ENCODE peak calls at places on chromosomes 7 and 10, in ten cellular contexts. One of them, this sample, is unnamed.

GRCh38 chr7:19982841-19983835 is 209.7 kb upstream of the TMEM196 start:
- DNase-seq in left ventricle myocardium inferior: no peak
- DNase-seq in body of pancreas: peak; percentile 16
- DNase-seq in aorta: peak; percentile 45
- DNase-seq in heart right ventricle: no peak
- DNase-seq in endodermal cell: peak; percentile 85
- DNase-seq in gastrocnemius medialis: peak; percentile 13
- DNase-seq in CD8-positive, alpha-beta T cell: no peak
- DNase-seq in CD8-positive, alpha-beta memory T cell: no peak
- DNase-seq in lung: no peak
- DNase-seq in this sample: peak; percentile 51

GRCh38 chr7:134351424-134351823 is 34.7 kb upstream of the SLC35B4 start:
- DNase-seq in left ventricle myocardium inferior: no peak
- DNase-seq in body of pancreas: no peak
- DNase-seq in aorta: no peak
- DNase-seq in heart right ventricle: no peak
- DNase-seq in endodermal cell: no peak
- DNase-seq in gastrocnemius medialis: no peak
- DNase-seq in CD8-positive, alpha-beta T cell: no peak
- DNase-seq in CD8-positive, alpha-beta memory T cell: no peak
- DNase-seq in lung: no peak
- DNase-seq in this sample: no peak

GRCh38 chr7:40799493-40800406 is 664.9 kb downstream of the SUGCT start:
- DNase-seq in left ventricle myocardium inferior: no peak
- DNase-seq in body of pancreas: no peak
- DNase-seq in aorta: no peak
- DNase-seq in heart right ventricle: no peak
- DNase-seq in endodermal cell: no peak
- DNase-seq in gastrocnemius medialis: no peak
- DNase-seq in CD8-positive, alpha-beta T cell: no peak
- DNase-seq in CD8-positive, alpha-beta memory T cell: no peak
- DNase-seq in lung: no peak
- DNase-seq in this sample: no peak

GRCh38 chr10:100372415-100373297 is 25.6 kb downstream of the SCD start:
- DNase-seq in left ventricle myocardium inferior: no peak
- DNase-seq in body of pancreas: no peak
- DNase-seq in aorta: no peak
- DNase-seq in heart right ventricle: no peak
- DNase-seq in endodermal cell: no peak
- DNase-seq in gastrocnemius medialis: no peak
- DNase-seq in CD8-positive, alpha-beta T cell: no peak
- DNase-seq in CD8-positive, alpha-beta memory T cell: no peak
- DNase-seq in lung: no peak
- DNase-seq in this sample: no peak

GRCh38 chr10:97891497-97892167 is 42.0 kb downstream of the GOLGA7B start:
- DNase-seq in left ventricle myocardium inferior: no peak
- DNase-seq in body of pancreas: no peak
- DNase-seq in aorta: no peak
- DNase-seq in heart right ventricle: no peak
- DNase-seq in endodermal cell: no peak
- DNase-seq in gastrocnemius medialis: no peak
- DNase-seq in CD8-positive, alpha-beta T cell: no peak
- DNase-seq in CD8-positive, alpha-beta memory T cell: no peak
- DNase-seq in lung: peak; percentile 85
- DNase-seq in this sample: no peak

GRCh38 chr7:74494076-74494548 is 40.4 kb downstream of the GTF2IRD1 start:
- DNase-seq in left ventricle myocardium inferior: no peak
- DNase-seq in body of pancreas: no peak
- DNase-seq in aorta: no peak
- DNase-seq in heart right ventricle: no peak
- DNase-seq in endodermal cell: no peak
- DNase-seq in gastrocnemius medialis: no peak
- DNase-seq in CD8-positive, alpha-beta T cell: no peak
- DNase-seq in CD8-positive, alpha-beta memory T cell: no peak
- DNase-seq in lung: no peak
- DNase-seq in this sample: no peak

GRCh38 chr10:52221937-52222336 is 92.1 kb upstream of the DKK1 start:
- DNase-seq in left ventricle myocardium inferior: no peak
- DNase-seq in body of pancreas: no peak
- DNase-seq in aorta: no peak
- DNase-seq in heart right ventricle: no peak
- DNase-seq in endodermal cell: no peak
- DNase-seq in gastrocnemius medialis: no peak
- DNase-seq in CD8-positive, alpha-beta T cell: no peak
- DNase-seq in CD8-positive, alpha-beta memory T cell: no peak
- DNase-seq in lung: no peak
- DNase-seq in this sample: no peak

GRCh38 chr7:131357282-131357880 is 29.7 kb downstream of the MKLN1 start:
- DNase-seq in left ventricle myocardium inferior: no peak
- DNase-seq in body of pancreas: no peak
- DNase-seq in aorta: no peak
- DNase-seq in heart right ventricle: no peak
- DNase-seq in endodermal cell: no peak
- DNase-seq in gastrocnemius medialis: no peak
- DNase-seq in CD8-positive, alpha-beta T cell: no peak
- DNase-seq in CD8-positive, alpha-beta memory T cell: no peak
- DNase-seq in lung: no peak
- DNase-seq in this sample: no peak

GRCh38 chr10:131961777-131962450 is 19.8 kb downstream of the BNIP3 start:
- DNase-seq in left ventricle myocardium inferior: no peak
- DNase-seq in body of pancreas: peak; percentile 17
- DNase-seq in aorta: no peak
- DNase-seq in heart right ventricle: no peak
- DNase-seq in endodermal cell: no peak
- DNase-seq in gastrocnemius medialis: no peak
- DNase-seq in CD8-positive, alpha-beta T cell: no peak
- DNase-seq in CD8-positive, alpha-beta memory T cell: no peak
- DNase-seq in lung: no peak
- DNase-seq in this sample: no peak

GRCh38 chr7:106282852-106283251 is 1.9 kb downstream of the NAMPT start:
- DNase-seq in left ventricle myocardium inferior: no peak
- DNase-seq in body of pancreas: no peak
- DNase-seq in aorta: no peak
- DNase-seq in heart right ventricle: no peak
- DNase-seq in endodermal cell: no peak
- DNase-seq in gastrocnemius medialis: no peak
- DNase-seq in CD8-positive, alpha-beta T cell: no peak
- DNase-seq in CD8-positive, alpha-beta memory T cell: no peak
- DNase-seq in lung: no peak
- DNase-seq in this sample: no peak
- H3K4me3 ChIP-seq in left ventricle myocardium inferior: peak overlapping the region; percentile 82
- H3K4me3 ChIP-seq in body of pancreas: no peak overlapping the region
- H3K4me3 ChIP-seq in aorta: no peak overlapping the region
- H3K4me3 ChIP-seq in heart right ventricle: peak overlapping the region; percentile 80
- H3K4me3 ChIP-seq in endodermal cell: peak overlapping the region; percentile 97
- H3K4me3 ChIP-seq in gastrocnemius medialis: peak overlapping the region; percentile 75
- H3K4me3 ChIP-seq in CD8-positive, alpha-beta T cell: no peak overlapping the region
- H3K4me3 ChIP-seq in CD8-positive, alpha-beta memory T cell: no peak overlapping the region
- H3K4me3 ChIP-seq in lung: no peak overlapping the region
- H3K4me3 ChIP-seq in this sample: peak overlapping the region; percentile 68

GRCh38 chr7:37109853-37110252 is 338.8 kb downstream of the ELMO1 start:
- DNase-seq in left ventricle myocardium inferior: no peak
- DNase-seq in body of pancreas: peak; percentile 34
- DNase-seq in aorta: no peak
- DNase-seq in heart right ventricle: no peak
- DNase-seq in endodermal cell: peak; percentile 67
- DNase-seq in gastrocnemius medialis: no peak
- DNase-seq in CD8-positive, alpha-beta T cell: no peak
- DNase-seq in CD8-positive, alpha-beta memory T cell: no peak
- DNase-seq in lung: no peak
- DNase-seq in this sample: no peak
- H3K27ac ChIP-seq in left ventricle myocardium inferior: no peak overlapping the region
- H3K27ac ChIP-seq in body of pancreas: no peak overlapping the region
- H3K27ac ChIP-seq in aorta: no peak overlapping the region
- H3K27ac ChIP-seq in heart right ventricle: no peak overlapping the region
- H3K27ac ChIP-seq in endodermal cell: no peak overlapping the region
- H3K27ac ChIP-seq in gastrocnemius medialis: no peak overlapping the region
- H3K27ac ChIP-seq in CD8-positive, alpha-beta T cell: no peak overlapping the region
- H3K27ac ChIP-seq in CD8-positive, alpha-beta memory T cell: no peak overlapping the region
- H3K27ac ChIP-seq in lung: no peak overlapping the region
- H3K27ac ChIP-seq in this sample: no peak overlapping the region

GRCh38 chr7:150380463-150380862 is 1.3 kb downstream of the ZNF775 start:
- DNase-seq in left ventricle myocardium inferior: no peak
- DNase-seq in body of pancreas: no peak
- DNase-seq in aorta: no peak
- DNase-seq in heart right ventricle: no peak
- DNase-seq in endodermal cell: no peak
- DNase-seq in gastrocnemius medialis: no peak
- DNase-seq in CD8-positive, alpha-beta T cell: no peak
- DNase-seq in CD8-positive, alpha-beta memory T cell: no peak
- DNase-seq in lung: no peak
- DNase-seq in this sample: no peak

GRCh38 chr7:150377116-150377979 is 1.8 kb upstream of the ZNF775 start:
- DNase-seq in left ventricle myocardium inferior: no peak
- DNase-seq in body of pancreas: no peak
- DNase-seq in aorta: no peak
- DNase-seq in heart right ventricle: no peak
- DNase-seq in endodermal cell: no peak
- DNase-seq in gastrocnemius medialis: no peak
- DNase-seq in CD8-positive, alpha-beta T cell: no peak
- DNase-seq in CD8-positive, alpha-beta memory T cell: no peak
- DNase-seq in lung: no peak
- DNase-seq in this sample: peak; percentile 73

GRCh38 chr7:150379590-150380379 is 655 bp downstream of the ZNF775 start:
- DNase-seq in left ventricle myocardium inferior: no peak
- DNase-seq in body of pancreas: no peak
- DNase-seq in aorta: no peak
- DNase-seq in heart right ventricle: no peak
- DNase-seq in endodermal cell: peak; percentile 81
- DNase-seq in gastrocnemius medialis: no peak
- DNase-seq in CD8-positive, alpha-beta T cell: peak; percentile 19
- DNase-seq in CD8-positive, alpha-beta memory T cell: no peak
- DNase-seq in lung: no peak
- DNase-seq in this sample: peak; percentile 66

GRCh38 chr7:150378115-150378852 is 846 bp upstream of the ZNF775 start:
- DNase-seq in left ventricle myocardium inferior: peak; percentile 55
- DNase-seq in body of pancreas: peak; percentile 75
- DNase-seq in aorta: no peak
- DNase-seq in heart right ventricle: no peak
- DNase-seq in endodermal cell: peak; percentile 97
- DNase-seq in gastrocnemius medialis: peak; percentile 69
- DNase-seq in CD8-positive, alpha-beta T cell: peak; percentile 54
- DNase-seq in CD8-positive, alpha-beta memory T cell: peak; percentile 46
- DNase-seq in lung: peak; percentile 54
- DNase-seq in this sample: peak; percentile 85

GRCh38 chr7:150378853-150379589 is at the start of gene ZNF775:
- DNase-seq in left ventricle myocardium inferior: peak; percentile 97
- DNase-seq in body of pancreas: peak; percentile 97
- DNase-seq in aorta: peak; percentile 97
- DNase-seq in heart right ventricle: peak; percentile 96
- DNase-seq in endodermal cell: peak; percentile 98
- DNase-seq in gastrocnemius medialis: peak; percentile 98
- DNase-seq in CD8-positive, alpha-beta T cell: peak; percentile 91
- DNase-seq in CD8-positive, alpha-beta memory T cell: peak; percentile 92
- DNase-seq in lung: peak; percentile 96
- DNase-seq in this sample: peak; percentile 96
- H3K4me1 ChIP-seq in left ventricle myocardium inferior: peaks cover 37% of the 10 kb centered on the region
- H3K4me1 ChIP-seq in body of pancreas: peaks cover 64% of the 10 kb centered on the region
- H3K4me1 ChIP-seq in aorta: no peaks in the 10 kb centered on the region
- H3K4me1 ChIP-seq in heart right ventricle: peaks cover 38% of the 10 kb centered on the region
- H3K4me1 ChIP-seq in endodermal cell: peaks cover 16% of the 10 kb centered on the region
- H3K4me1 ChIP-seq in gastrocnemius medialis: peaks cover 17% of the 10 kb centered on the region
- H3K4me1 ChIP-seq in CD8-positive, alpha-beta T cell: peaks cover 37% of the 10 kb centered on the region
- H3K4me1 ChIP-seq in CD8-positive, alpha-beta memory T cell: peaks cover 33% of the 10 kb centered on the region
- H3K4me1 ChIP-seq in lung: peaks cover 7% of the 10 kb centered on the region
- H3K4me1 ChIP-seq in this sample: peaks cover 28% of the 10 kb centered on the region

GRCh38 chr10:31706464-31706863 is 222.2 kb downstream of the ARHGAP12 start:
- DNase-seq in left ventricle myocardium inferior: no peak
- DNase-seq in body of pancreas: no peak
- DNase-seq in aorta: no peak
- DNase-seq in heart right ventricle: no peak
- DNase-seq in endodermal cell: no peak
- DNase-seq in gastrocnemius medialis: no peak
- DNase-seq in CD8-positive, alpha-beta T cell: no peak
- DNase-seq in CD8-positive, alpha-beta memory T cell: no peak
- DNase-seq in lung: no peak
- DNase-seq in this sample: no peak
- H3K4me3 ChIP-seq in left ventricle myocardium inferior: peak overlapping the region; percentile 41
- H3K4me3 ChIP-seq in body of pancreas: no peak overlapping the region
- H3K4me3 ChIP-seq in aorta: no peak overlapping the region
- H3K4me3 ChIP-seq in heart right ventricle: peak overlapping the region; percentile 35
- H3K4me3 ChIP-seq in endodermal cell: no peak overlapping the region
- H3K4me3 ChIP-seq in gastrocnemius medialis: no peak overlapping the region
- H3K4me3 ChIP-seq in CD8-positive, alpha-beta T cell: no peak overlapping the region
- H3K4me3 ChIP-seq in CD8-positive, alpha-beta memory T cell: no peak overlapping the region
- H3K4me3 ChIP-seq in lung: no peak overlapping the region
- H3K4me3 ChIP-seq in this sample: no peak overlapping the region

DNA sequence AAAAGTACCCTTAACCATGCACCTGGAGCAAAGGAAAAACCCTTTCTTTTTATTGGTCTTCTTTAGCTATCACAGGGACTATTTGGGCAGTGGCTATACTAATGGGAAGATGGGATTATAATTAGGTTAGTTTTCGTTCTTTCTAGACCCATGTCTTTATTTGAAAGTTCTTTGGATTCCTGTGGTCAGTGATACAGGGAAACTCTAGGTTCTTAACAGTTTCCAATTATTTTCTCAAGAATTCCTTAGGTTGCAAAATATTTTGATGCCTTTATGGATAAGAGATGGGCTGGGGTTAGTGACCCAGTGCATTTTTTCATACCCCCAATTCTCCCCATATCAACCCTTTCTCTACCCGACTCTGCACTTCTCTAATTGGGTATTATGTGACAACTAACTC is 49.0 kb downstream of the ADD3 start:
- DNase-seq in left ventricle myocardium inferior: no peak
- DNase-seq in body of pancreas: no peak
- DNase-seq in aorta: no peak
- DNase-seq in heart right ventricle: no peak
- DNase-seq in endodermal cell: no peak
- DNase-seq in gastrocnemius medialis: no peak
- DNase-seq in CD8-positive, alpha-beta T cell: no peak
- DNase-seq in CD8-positive, alpha-beta memory T cell: no peak
- DNase-seq in lung: no peak
- DNase-seq in this sample: no peak
- H3K27ac ChIP-seq in left ventricle myocardium inferior: peak overlapping the region; percentile 68
- H3K27ac ChIP-seq in body of pancreas: no peak overlapping the region
- H3K27ac ChIP-seq in aorta: no peak overlapping the region
- H3K27ac ChIP-seq in heart right ventricle: no peak overlapping the region
- H3K27ac ChIP-seq in endodermal cell: no peak overlapping the region
- H3K27ac ChIP-seq in gastrocnemius medialis: no peak overlapping the region
- H3K27ac ChIP-seq in CD8-positive, alpha-beta T cell: no peak overlapping the region
- H3K27ac ChIP-seq in CD8-positive, alpha-beta memory T cell: no peak overlapping the region
- H3K27ac ChIP-seq in lung: no peak overlapping the region
- H3K27ac ChIP-seq in this sample: no peak overlapping the region

DNA sequence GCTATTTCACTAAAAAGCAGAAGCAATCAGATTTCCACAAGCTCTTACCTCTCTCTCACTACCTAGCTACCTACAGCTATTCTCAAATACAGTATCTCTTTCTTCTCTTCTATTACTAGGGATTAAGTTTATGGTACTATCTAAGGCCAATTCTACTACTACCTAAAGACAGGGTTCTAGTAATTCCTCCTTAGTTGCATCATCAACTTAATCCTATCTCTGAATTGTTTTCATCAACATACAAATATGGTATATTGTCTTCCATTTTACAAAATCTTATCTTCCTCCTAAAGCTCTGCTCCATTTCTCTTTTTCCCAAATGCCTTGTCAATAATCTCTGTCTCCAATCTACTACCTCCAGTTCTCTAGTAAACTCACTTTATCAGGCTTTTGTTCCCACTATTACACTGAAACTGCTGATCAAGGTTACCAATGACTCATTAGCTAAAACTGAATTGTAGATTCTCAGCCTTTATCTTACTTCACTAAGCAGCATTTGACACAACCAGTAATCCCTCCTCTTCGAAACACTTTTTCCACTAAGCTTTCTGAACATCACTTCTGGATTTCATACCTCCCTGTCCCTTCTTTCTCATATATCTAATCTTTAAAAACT is 28.3 kb downstream of the JMJD1C start:
- DNase-seq in left ventricle myocardium inferior: no peak
- DNase-seq in body of pancreas: no peak
- DNase-seq in aorta: no peak
- DNase-seq in heart right ventricle: no peak
- DNase-seq in endodermal cell: no peak
- DNase-seq in gastrocnemius medialis: no peak
- DNase-seq in CD8-positive, alpha-beta T cell: no peak
- DNase-seq in CD8-positive, alpha-beta memory T cell: no peak
- DNase-seq in lung: no peak
- DNase-seq in this sample: no peak
- H3K4me1 ChIP-seq in left ventricle myocardium inferior: peaks cover 92% of the 10 kb centered on the region
- H3K4me1 ChIP-seq in body of pancreas: peaks cover 58% of the 10 kb centered on the region
- H3K4me1 ChIP-seq in aorta: peaks cover 4% of the 10 kb centered on the region
- H3K4me1 ChIP-seq in heart right ventricle: peaks cover 79% of the 10 kb centered on the region
- H3K4me1 ChIP-seq in endodermal cell: peaks cover 16% of the 10 kb centered on the region
- H3K4me1 ChIP-seq in gastrocnemius medialis: peaks cover 60% of the 10 kb centered on the region
- H3K4me1 ChIP-seq in CD8-positive, alpha-beta T cell: no peaks in the 10 kb centered on the region
- H3K4me1 ChIP-seq in CD8-positive, alpha-beta memory T cell: peaks cover 12% of the 10 kb centered on the region
- H3K4me1 ChIP-seq in lung: peaks cover 4% of the 10 kb centered on the region
- H3K4me1 ChIP-seq in this sample: peaks cover 3% of the 10 kb centered on the region

This sample was measured in colonic mucosa.